ENCODE peak calls at places on chromosomes 5 and 9, in five cellular contexts. S, V, M, Z and J are unnamed samples. For H3K4me1, the result is how much of the 10 kb centered on the place peaks cover.

GRCh38 chr9:14704281-14704680 is 11.0 kb upstream of the ZDHHC21 start:
- DNase-seq in S (no peak), V (no peak), M (no peak), Z (no peak), J (no peak)

GRCh38 chr5:103522586-103522985 is 40.0 kb downstream of the NUDT12 start:
- DNase-seq in S (peak), V (no peak), M (no peak), Z (peak), J (no peak)

GRCh38 chr5:1314564-1314982 is 19.7 kb upstream of the TERT start:
- DNase-seq in S (no peak), V (no peak), M (no peak), Z (no peak), J (peak)

GRCh38 chr5:14615365-14615764 is 33.8 kb downstream of the OTULINL start:
- DNase-seq in S (no peak), V (no peak), M (no peak), Z (no peak), J (no peak)

GRCh38 chr9:72022846-72023245 is 37.6 kb downstream of the C9orf57 start:
- DNase-seq in S (no peak), V (no peak), M (no peak), Z (peak), J (no peak)

GRCh38 chr5:126927424-126927823 is 102.9 kb downstream of the MARCHF3 start:
- DNase-seq in S (no peak), V (no peak), M (no peak), Z (no peak), J (no peak)

GRCh38 chr9:136947955-136948510 is 3.0 kb downstream of the C8G start:
- DNase-seq in S (peak), V (peak), M (peak), Z (peak), J (peak)

GRCh38 chr5:84255318-84255717 is 129.4 kb downstream of the EDIL3 start:
- DNase-seq in S (peak), V (no peak), M (no peak), Z (peak), J (no peak)

GRCh38 chr9:26502311-26502710 is 390.3 kb downstream of the CAAP1 start:
- DNase-seq in S (peak), V (no peak), M (no peak), Z (no peak), J (no peak)

GRCh38 chr9:37870799-37871176 is 33.1 kb downstream of the SLC25A51 start:
- DNase-seq in S (no peak), V (no peak), M (no peak), Z (no peak), J (no peak)

GRCh38 chr9:70340572-70340971 is 73.9 kb downstream of the KLF9 start:
- DNase-seq in S (no peak), V (no peak), M (no peak), Z (peak), J (no peak)

GRCh38 chr5:135308245-135308644 is 90.8 kb downstream of the MACROH2A1 start:
- DNase-seq in S (no peak), V (no peak), M (no peak), Z (peak), J (no peak)

GRCh38 chr9:134724231-134724911 is 82.8 kb downstream of the COL5A1 start:
- DNase-seq in S (peak), V (no peak), M (peak), Z (peak), J (peak)

GRCh38 chr9:109107402-109108240 is 12.1 kb downstream of the TMEM245 start:
- DNase-seq in S (peak), V (no peak), M (no peak), Z (peak), J (no peak)

GRCh38 chr5:476814-477175 is 33.8 kb downstream of the EXOC3 start:
- DNase-seq in S (no peak), V (no peak), M (no peak), Z (no peak), J (peak)

GRCh38 chr9:80496901-80497565 is 925.3 kb downstream of the TLE4 start:
- DNase-seq in S (no peak), V (no peak), M (no peak), Z (no peak), J (no peak)

GRCh38 chr9:74284596-74284995 is 212.5 kb upstream of the RORB start:
- DNase-seq in S (no peak), V (no peak), M (no peak), Z (no peak), J (no peak)

GRCh38 chr9:115966660-115967059 is 186.9 kb upstream of the PAPPA start:
- DNase-seq in S (no peak), V (no peak), M (no peak), Z (no peak), J (no peak)

GRCh38 chr5:93054424-93055165 is 526.4 kb downstream of the NR2F1-AS1 start:
- DNase-seq in S (no peak), V (no peak), M (no peak), Z (peak), J (no peak)

GRCh38 chr5:39569857-39570256 is 145.1 kb upstream of the DAB2 start:
- DNase-seq in S (no peak), V (no peak), M (no peak), Z (no peak), J (no peak)

GRCh38 chr5:83589786-83590185 is 118.2 kb downstream of the VCAN start:
- DNase-seq in S (no peak), V (no peak), M (no peak), Z (no peak), J (no peak)

GRCh38 chr9:107389617-107390071 is 99.9 kb downstream of the KLF4 start:
- DNase-seq in S (no peak), V (no peak), M (peak), Z (peak), J (peak)

GRCh38 chr9:109856785-109857184 is 76.8 kb downstream of the PALM2AKAP2 start:
- DNase-seq in S (peak), V (no peak), M (peak), Z (peak), J (peak)

GRCh38 chr9:37747271-37747753 is 6.3 kb upstream of the TRMT10B start:
- DNase-seq in S (peak), V (peak), M (no peak), Z (peak), J (no peak)

GRCh38 chr5:21834863-21835262 is 1018.3 kb downstream of the CDH12 start:
- DNase-seq in S (peak), V (no peak), M (no peak), Z (no peak), J (no peak)

GRCh38 chr5:178627259-178627598 is 379 bp upstream of the CLK4 start:
- DNase-seq in S (peak), V (no peak), M (no peak), Z (no peak), J (no peak)
- H3K4me1 ChIP-seq in S (under half), V (under half), M (under half), Z (under half), J (under half)

GRCh38 chr9:34362614-34363013 is 14.1 kb downstream of the MYORG start:
- DNase-seq in S (no peak), V (no peak), M (no peak), Z (no peak), J (no peak)

GRCh38 chr9:34365282-34365681 is 11.4 kb downstream of the MYORG start:
- DNase-seq in S (no peak), V (no peak), M (no peak), Z (no peak), J (no peak)

GRCh38 chr9:34366365-34366764 is 10.3 kb downstream of the MYORG start:
- DNase-seq in S (no peak), V (no peak), M (no peak), Z (no peak), J (no peak)

DNA sequence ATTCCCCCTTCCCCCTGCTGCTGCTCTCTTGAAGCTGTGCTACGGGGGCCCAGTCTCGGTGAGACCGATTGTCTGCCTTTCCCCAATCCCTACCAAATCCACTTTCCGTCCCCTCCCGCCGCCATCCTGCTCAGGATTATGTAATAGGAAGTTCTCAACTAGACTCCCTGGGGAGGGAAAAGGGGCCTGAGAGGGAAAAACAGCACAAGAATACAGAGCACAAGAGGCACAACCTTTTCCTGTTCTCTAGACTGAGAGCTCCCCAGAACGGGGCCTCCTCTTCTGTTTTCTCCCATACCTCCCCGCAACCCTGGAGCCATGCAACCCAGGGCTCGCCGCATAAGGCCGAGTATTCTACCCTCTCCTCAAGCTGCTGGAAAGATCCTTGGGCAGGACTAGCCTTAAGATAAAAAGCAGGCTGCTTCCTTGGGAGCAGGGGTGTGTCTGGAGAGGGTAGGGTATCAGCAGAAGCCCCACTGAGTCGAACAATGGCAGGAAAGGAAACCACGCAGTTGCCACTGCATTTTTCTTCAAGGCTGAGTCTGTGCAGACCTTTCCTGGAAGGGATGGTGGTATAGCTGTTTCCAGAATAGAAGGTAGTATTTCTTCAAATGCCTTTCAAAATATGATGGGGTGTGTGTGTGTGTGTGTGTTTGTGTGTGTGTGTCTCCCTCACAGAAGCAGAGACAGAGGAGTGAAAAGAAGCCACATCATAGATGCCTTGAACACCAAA is 12.9 kb downstream of the MYORG start:
- DNase-seq in S (peak), V (no peak), M (peak), Z (no peak), J (peak)
- H3K27ac ChIP-seq in S (peak), V (no peak), M (peak), Z (no peak), J (peak)

DNA sequence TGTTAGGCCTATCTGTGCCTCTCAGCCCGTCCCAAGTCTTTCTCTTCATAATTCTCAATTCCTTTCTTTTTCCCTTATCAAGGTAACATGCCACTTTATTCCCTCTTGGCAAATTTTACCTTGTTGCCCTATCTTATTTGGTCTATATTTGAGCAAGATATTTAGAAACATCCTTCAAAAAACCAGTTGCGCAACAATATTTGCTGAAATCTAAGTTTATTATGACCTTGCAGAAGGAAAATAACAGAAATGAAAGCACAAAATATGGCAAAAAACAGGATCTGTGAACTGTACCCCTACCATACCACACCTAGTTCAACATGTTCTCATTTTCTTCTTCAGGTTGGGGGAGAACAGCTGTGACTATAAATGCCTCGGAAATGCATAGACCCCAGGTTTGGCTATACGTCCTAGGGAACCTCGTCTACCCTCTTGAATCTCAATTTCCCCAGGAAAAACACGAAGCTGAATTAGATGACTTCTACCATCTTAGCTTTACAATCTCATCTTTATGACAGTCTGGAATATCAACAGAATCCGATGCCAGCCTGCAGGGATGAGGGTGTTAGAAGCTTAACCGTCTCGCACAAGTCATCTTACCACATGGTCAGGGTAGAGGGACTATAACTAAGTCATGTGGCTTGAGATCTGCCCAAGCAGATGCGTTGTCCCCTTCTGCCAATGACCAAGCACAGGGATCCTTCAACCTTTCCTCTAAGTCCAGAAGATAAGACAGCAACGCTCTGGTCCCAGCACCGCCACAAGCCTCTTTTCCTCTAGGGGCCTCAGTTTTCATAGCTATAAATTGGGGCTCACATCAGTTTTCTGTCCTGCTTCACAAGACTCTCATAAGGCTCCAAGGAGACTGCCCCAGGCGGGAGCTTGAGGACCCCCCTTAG is 1.3 kb downstream of the LCP2 start:
- DNase-seq in S (no peak), V (no peak), M (no peak), Z (no peak), J (no peak)
- H3K4me3 ChIP-seq in S (no peak), V (peak), M (peak), Z (no peak), J (peak)

GRCh38 chr9:129701054-129701453 is 35.6 kb downstream of the PRRX2 start:
- DNase-seq in S (no peak), V (no peak), M (no peak), Z (no peak), J (no peak)
- H3K4me1 ChIP-seq in S (under half), V (under half), M (under half), Z (half or more), J (under half)